ENCODE peak calls at places on chromosomes 12 and 14, in four cellular contexts. U, Q, E and V are unnamed samples. For H3K9me3, the result is how much of the 10 kb centered on the place peaks cover.

GRCh38 chr12:12376636-12377448 is 20.0 kb downstream of the BORCS5 start:
- DNase-seq in U (no peak), Q (no peak), E (peak), V (no peak)

GRCh38 chr14:95500201-95500681 is 16.2 kb downstream of the SYNE3 start:
- DNase-seq in U (no peak), Q (no peak), E (no peak), V (peak)

GRCh38 chr12:58502857-58503256 is 417.4 kb downstream of the LRIG3 start:
- DNase-seq in U (no peak), Q (no peak), E (peak), V (no peak)

GRCh38 chr14:73755434-73756014 is 41.3 kb upstream of the PNMA1 start:
- DNase-seq in U (no peak), Q (peak), E (peak), V (no peak)

GRCh38 chr14:68623828-68624227 is 169.0 kb downstream of the ZFP36L1 start:
- DNase-seq in U (no peak), Q (peak), E (no peak), V (no peak)

GRCh38 chr14:98721061-98721460 is 550.9 kb downstream of the BCL11B start:
- DNase-seq in U (no peak), Q (no peak), E (no peak), V (no peak)

GRCh38 chr12:38053655-38054464 is 262.7 kb upstream of the ALG10B start:
- DNase-seq in U (no peak), Q (peak), E (peak), V (no peak)

GRCh38 chr12:85237320-85237719 is 42.7 kb upstream of the ALX1 start:
- DNase-seq in U (no peak), Q (no peak), E (peak), V (no peak)

GRCh38 chr12:84807249-84807648 is 105.3 kb downstream of the SLC6A15 start:
- DNase-seq in U (no peak), Q (no peak), E (peak), V (no peak)

GRCh38 chr12:65911321-65911720 is 87.0 kb downstream of the HMGA2 start:
- DNase-seq in U (no peak), Q (peak), E (peak), V (no peak)

GRCh38 chr12:61282790-61283575 is 977.2 kb upstream of the USP15 start:
- DNase-seq in U (no peak), Q (no peak), E (no peak), V (no peak)

GRCh38 chr14:31085027-31085426 is 58.8 kb upstream of the STRN3 start:
- DNase-seq in U (no peak), Q (no peak), E (no peak), V (no peak)

GRCh38 chr14:102994689-102995088 is 62.7 kb downstream of the CDC42BPB start:
- DNase-seq in U (no peak), Q (peak), E (no peak), V (no peak)

GRCh38 chr12:64824130-64824499 is 332 bp upstream of the TBC1D30 start:
- DNase-seq in U (no peak), Q (no peak), E (no peak), V (no peak)

GRCh38 chr12:32583535-32583934 is 95.6 kb upstream of the DNM1L start:
- DNase-seq in U (no peak), Q (no peak), E (peak), V (no peak)

GRCh38 chr14:23322568-23323517 is 1.6 kb downstream of the PABPN1 start:
- DNase-seq in U (no peak), Q (no peak), E (no peak), V (no peak)

GRCh38 chr14:50070840-50071548 is 45.4 kb downstream of the VCPKMT start:
- DNase-seq in U (no peak), Q (no peak), E (no peak), V (no peak)

GRCh38 chr12:93221841-93222240 is 155.9 kb upstream of the NUDT4 start:
- DNase-seq in U (no peak), Q (no peak), E (no peak), V (no peak)

GRCh38 chr12:71799105-71799504 is 40.5 kb upstream of the TBC1D15 start:
- DNase-seq in U (no peak), Q (no peak), E (peak), V (no peak)

GRCh38 chr12:46773537-46773936 is 52.3 kb downstream of the SLC38A4 start:
- DNase-seq in U (no peak), Q (no peak), E (no peak), V (no peak)

GRCh38 chr12:48105321-48105866 is 485 bp downstream of the SENP1 start:
- DNase-seq in U (no peak), Q (no peak), E (peak), V (no peak)

GRCh38 chr14:68976160-68977067 is 2.7 kb downstream of the ACTN1 start:
- DNase-seq in U (peak), Q (peak), E (peak), V (peak)

GRCh38 chr12:124456133-124456651 is 111.2 kb downstream of the NCOR2 start:
- DNase-seq in U (no peak), Q (no peak), E (no peak), V (no peak)

GRCh38 chr12:66491812-66492361 is 187.0 kb downstream of the GRIP1 start:
- DNase-seq in U (no peak), Q (no peak), E (no peak), V (no peak)

GRCh38 chr12:2513141-2514037 is 281.4 kb upstream of the FKBP4 start:
- DNase-seq in U (no peak), Q (no peak), E (no peak), V (no peak)
- H3K4me3 ChIP-seq in U (no peak), Q (no peak), E (no peak), V (no peak)

GRCh38 chr14:106686533-106686932 is 1160.2 kb downstream of the TMEM121 start:
- DNase-seq in U (no peak), Q (no peak), E (no peak), V (no peak)

GRCh38 chr14:106679776-106680175 is 1153.4 kb downstream of the TMEM121 start:
- DNase-seq in U (no peak), Q (no peak), E (no peak), V (no peak)

DNA sequence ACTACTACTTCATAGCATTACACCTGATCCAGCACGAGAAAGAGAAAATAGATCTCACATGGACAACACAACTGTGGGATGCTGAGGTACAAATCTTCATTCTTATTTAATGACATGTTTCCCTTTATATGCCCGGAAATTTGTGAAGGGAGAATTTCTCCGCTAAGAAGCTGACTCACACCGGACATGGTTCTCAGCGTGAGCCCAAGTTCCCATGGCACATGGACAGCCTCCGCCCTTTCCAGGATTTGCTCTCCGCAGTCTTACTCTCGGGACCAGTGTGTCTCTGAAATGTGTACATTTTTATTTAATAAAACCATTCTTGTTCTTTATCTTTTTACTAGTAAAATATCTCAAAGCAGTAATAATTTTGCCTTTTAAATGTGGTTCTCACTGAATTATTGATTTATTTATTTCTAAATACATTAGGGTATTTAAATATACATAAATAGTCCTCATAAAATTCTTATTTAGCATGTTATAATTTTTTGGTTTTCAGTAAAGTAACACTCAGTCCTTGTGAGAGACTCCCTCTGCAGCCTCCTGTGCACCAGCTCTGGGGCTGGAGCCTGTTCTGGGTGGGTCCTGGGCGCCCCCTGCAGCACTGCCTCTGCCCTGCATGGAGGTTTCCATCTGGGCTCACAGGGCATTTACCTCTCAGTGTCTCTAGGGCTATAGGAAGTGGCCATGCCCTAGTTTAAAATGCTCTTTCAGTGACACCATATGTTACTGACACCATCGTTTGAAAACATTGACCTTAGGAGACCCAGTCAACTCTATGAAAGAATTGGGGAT is 1155.0 kb downstream of the TMEM121 start:
- DNase-seq in U (no peak), Q (no peak), E (no peak), V (no peak)
- H3K9me3 ChIP-seq in U (under half), Q (under half), E (under half), V (under half)

DNA sequence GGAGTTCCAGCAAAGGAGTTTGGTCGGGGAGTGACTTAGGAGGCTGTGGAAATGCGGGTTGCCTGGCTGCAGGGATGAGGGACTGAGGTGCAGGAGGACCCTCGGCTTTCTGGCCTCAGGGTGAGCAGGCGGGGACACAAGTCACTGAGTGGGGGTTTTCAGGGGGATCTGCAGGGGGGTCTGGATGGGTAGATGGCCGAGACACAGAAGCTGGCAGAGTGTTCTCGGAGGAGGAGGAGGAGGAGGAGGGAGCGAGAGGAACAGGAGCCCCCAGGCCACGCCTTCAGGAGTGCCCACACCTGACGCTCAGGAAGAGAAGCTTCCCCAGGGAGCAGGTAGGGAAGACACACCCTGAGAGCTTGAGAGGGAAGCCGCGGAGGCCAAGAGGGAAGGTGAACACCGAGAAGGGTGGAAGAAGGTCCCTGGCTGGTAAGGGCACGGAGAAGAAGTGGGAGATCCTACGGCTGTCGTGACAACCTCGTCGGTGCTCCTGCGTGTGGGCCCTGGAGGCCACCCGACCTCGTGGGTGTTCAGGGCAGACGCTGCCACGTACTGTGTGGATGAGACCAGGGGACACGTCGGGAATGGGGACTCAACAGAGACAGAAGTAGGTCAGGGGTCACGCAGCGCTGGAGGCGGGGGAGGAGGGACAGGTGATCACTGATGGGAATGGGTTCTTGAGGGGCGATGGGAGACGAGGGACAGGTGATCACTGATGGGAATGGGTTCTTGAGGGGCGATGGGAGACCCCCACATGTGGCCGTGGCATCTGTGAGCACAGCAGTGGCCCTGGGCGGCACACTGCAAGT is 109.4 kb downstream of the PIWIL1 start:
- DNase-seq in U (no peak), Q (no peak), E (no peak), V (no peak)
- H3K27ac ChIP-seq in U (no peak), Q (no peak), E (no peak), V (no peak)

GRCh38 chr14:34213332-34213731 is 248.7 kb downstream of the SPTSSA start:
- DNase-seq in U (no peak), Q (no peak), E (no peak), V (no peak)

GRCh38 chr14:34208532-34208931 is 253.5 kb downstream of the SPTSSA start:
- DNase-seq in U (no peak), Q (no peak), E (no peak), V (no peak)

GRCh38 chr14:34212172-34212571 is 249.9 kb downstream of the SPTSSA start:
- DNase-seq in U (no peak), Q (no peak), E (no peak), V (no peak)

GRCh38 chr14:34212574-34212973 is 249.5 kb downstream of the SPTSSA start:
- DNase-seq in U (no peak), Q (no peak), E (peak), V (no peak)

GRCh38 chr14:34211732-34212131 is 250.3 kb downstream of the SPTSSA start:
- DNase-seq in U (no peak), Q (no peak), E (peak), V (no peak)
- H3K4me3 ChIP-seq in U (no peak), Q (no peak), E (no peak), V (no peak)

DNA sequence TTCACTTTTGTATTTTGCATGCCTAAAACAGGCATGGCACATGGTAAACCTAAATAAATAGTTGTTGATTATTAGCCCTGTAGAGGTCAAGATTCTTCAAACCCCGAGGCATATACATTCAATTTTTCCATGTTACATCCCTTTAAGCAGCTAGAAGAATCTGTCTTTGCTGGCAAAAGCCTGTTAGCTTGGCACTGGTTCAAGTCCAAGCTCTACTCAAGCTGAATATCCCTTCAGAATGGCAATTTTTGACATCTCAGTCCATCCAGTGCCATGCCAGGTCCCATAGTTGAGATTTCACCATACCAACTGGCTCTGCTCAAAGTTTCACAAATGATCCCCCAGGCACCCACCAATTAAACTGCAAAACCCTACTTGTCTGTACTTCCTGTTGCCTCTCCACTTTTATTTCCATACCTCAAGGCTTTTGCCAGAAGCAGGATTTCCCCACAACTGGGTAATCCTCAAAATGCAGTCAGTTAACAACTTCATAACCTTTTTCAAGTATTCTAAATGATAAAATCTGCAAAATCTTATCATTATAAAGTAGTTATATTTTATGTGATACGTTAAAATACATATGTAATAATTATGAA is 9.0 kb upstream of the DCN start:
- DNase-seq in U (no peak), Q (no peak), E (no peak), V (no peak)
- H3K9me3 ChIP-seq in U (under half), Q (under half), E (under half), V (under half)

DNA sequence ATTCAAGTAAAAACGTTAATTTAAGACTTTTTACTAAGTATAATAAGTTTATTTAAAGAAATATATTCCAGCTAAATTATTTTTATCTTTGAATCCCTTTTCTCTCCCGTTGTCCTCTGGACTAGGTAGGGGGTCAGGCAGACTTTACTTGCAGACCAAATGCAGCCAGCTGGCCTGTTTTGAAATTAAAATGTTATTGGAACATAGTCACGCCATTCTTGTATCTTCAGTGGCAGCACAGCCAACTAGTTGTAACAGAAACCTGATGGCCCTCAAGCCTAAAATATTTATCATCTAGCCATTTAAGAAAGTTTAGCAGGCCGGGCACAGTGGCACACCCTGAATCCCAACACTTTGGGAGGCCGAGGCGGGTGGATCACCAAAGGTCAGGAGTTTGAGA is 52.7 kb downstream of the BCAT1 start:
- DNase-seq in U (no peak), Q (no peak), E (peak), V (no peak)
- H3K27ac ChIP-seq in U (no peak), Q (no peak), E (no peak), V (peak)

GRCh38 chr12:115872919-115873357 is 404.6 kb downstream of the MED13L start:
- DNase-seq in U (no peak), Q (peak), E (no peak), V (no peak)
- H3K4me3 ChIP-seq in U (no peak), Q (no peak), E (no peak), V (no peak)

GRCh38 chr14:100810435-100810834 is 15.5 kb upstream of the MEG3 start:
- DNase-seq in U (no peak), Q (no peak), E (no peak), V (no peak)
- H3K9me3 ChIP-seq in U (under half), Q (under half), E (under half), V (under half)